ENCODE peak calls at places on chromosomes 5 and 9, in five cellular contexts. One of them, this sample, is unnamed.

GRCh38 chr5:139677404-139678282 is 29.5 kb downstream of the CXXC5 start:
- DNase-seq in suprapubic skin: no peak
- DNase-seq in SK-N-SH: peak; percentile 91
- DNase-seq in HepG2: no peak
- DNase-seq in GM12878: no peak
- DNase-seq in this sample: no peak

GRCh38 chr9:87711857-87712800 is 13.8 kb upstream of the CTSL start:
- DNase-seq in HepG2: peak; percentile 27
- DNase-seq in GM12878: no peak
- DNase-seq in SK-N-SH: peak; percentile 60
- DNase-seq in suprapubic skin: peak; percentile 85
- DNase-seq in this sample: no peak

GRCh38 chr9:113879906-113880305 is 3.8 kb downstream of the ZNF618 start:
- DNase-seq in HepG2: no peak
- DNase-seq in suprapubic skin: no peak
- DNase-seq in GM12878: no peak
- DNase-seq in SK-N-SH: no peak
- DNase-seq in this sample: no peak

GRCh38 chr5:173291722-173292658 is 36.2 kb downstream of the STC2 start:
- DNase-seq in GM12878: peak; percentile 37
- DNase-seq in SK-N-SH: no peak
- DNase-seq in suprapubic skin: no peak
- DNase-seq in HepG2: no peak
- DNase-seq in this sample: no peak

GRCh38 chr9:133948571-133949485 is 43.3 kb downstream of the VAV2 start:
- DNase-seq in suprapubic skin: no peak
- DNase-seq in SK-N-SH: no peak
- DNase-seq in HepG2: no peak
- DNase-seq in GM12878: no peak
- DNase-seq in this sample: no peak

GRCh38 chr9:74755999-74756398 is 131.7 kb downstream of the TRPM6 start:
- DNase-seq in suprapubic skin: no peak
- DNase-seq in HepG2: no peak
- DNase-seq in SK-N-SH: no peak
- DNase-seq in GM12878: no peak
- DNase-seq in this sample: no peak

GRCh38 chr5:58127486-58128220 is 332.2 kb downstream of the PLK2 start:
- DNase-seq in GM12878: no peak
- DNase-seq in suprapubic skin: no peak
- DNase-seq in HepG2: no peak
- DNase-seq in SK-N-SH: no peak
- DNase-seq in this sample: no peak

GRCh38 chr5:172554562-172554961 is 86.5 kb upstream of the NEURL1B start:
- DNase-seq in GM12878: no peak
- DNase-seq in SK-N-SH: no peak
- DNase-seq in suprapubic skin: no peak
- DNase-seq in HepG2: no peak
- DNase-seq in this sample: peak; percentile 45

GRCh38 chr9:129561594-129562281 is 59.2 kb downstream of the C9orf50 start:
- DNase-seq in SK-N-SH: no peak
- DNase-seq in suprapubic skin: no peak
- DNase-seq in GM12878: no peak
- DNase-seq in HepG2: no peak
- DNase-seq in this sample: no peak

GRCh38 chr9:92545002-92545510 is 9.3 kb upstream of the ECM2 start:
- DNase-seq in GM12878: no peak
- DNase-seq in suprapubic skin: no peak
- DNase-seq in SK-N-SH: no peak
- DNase-seq in HepG2: no peak
- DNase-seq in this sample: no peak

GRCh38 chr5:134189031-134189430 is 12.3 kb upstream of the SKP1 start:
- DNase-seq in GM12878: no peak
- DNase-seq in HepG2: no peak
- DNase-seq in SK-N-SH: no peak
- DNase-seq in suprapubic skin: no peak
- DNase-seq in this sample: no peak

GRCh38 chr9:119185298-119185697 is 183.9 kb downstream of the BRINP1 start:
- DNase-seq in suprapubic skin: no peak
- DNase-seq in GM12878: no peak
- DNase-seq in HepG2: no peak
- DNase-seq in SK-N-SH: no peak
- DNase-seq in this sample: no peak

GRCh38 chr5:32961066-32961429 is 249.9 kb downstream of the NPR3 start:
- DNase-seq in HepG2: no peak
- DNase-seq in SK-N-SH: no peak
- DNase-seq in GM12878: no peak
- DNase-seq in suprapubic skin: no peak
- DNase-seq in this sample: no peak

GRCh38 chr9:101271102-101271501 is 113.7 kb downstream of the BAAT start:
- DNase-seq in SK-N-SH: no peak
- DNase-seq in GM12878: no peak
- DNase-seq in HepG2: no peak
- DNase-seq in suprapubic skin: no peak
- DNase-seq in this sample: no peak

GRCh38 chr9:131677445-131678180 is 62.3 kb downstream of the RAPGEF1 start:
- DNase-seq in GM12878: peak; percentile 71
- DNase-seq in HepG2: peak; percentile 27
- DNase-seq in SK-N-SH: peak; percentile 39
- DNase-seq in suprapubic skin: no peak
- DNase-seq in this sample: peak; percentile 50

GRCh38 chr5:150129813-150130492 is 25.7 kb downstream of the PDGFRB start:
- DNase-seq in suprapubic skin: peak; percentile 86
- DNase-seq in GM12878: no peak
- DNase-seq in HepG2: peak; percentile 67
- DNase-seq in SK-N-SH: peak; percentile 92
- DNase-seq in this sample: peak; percentile 79

DNA sequence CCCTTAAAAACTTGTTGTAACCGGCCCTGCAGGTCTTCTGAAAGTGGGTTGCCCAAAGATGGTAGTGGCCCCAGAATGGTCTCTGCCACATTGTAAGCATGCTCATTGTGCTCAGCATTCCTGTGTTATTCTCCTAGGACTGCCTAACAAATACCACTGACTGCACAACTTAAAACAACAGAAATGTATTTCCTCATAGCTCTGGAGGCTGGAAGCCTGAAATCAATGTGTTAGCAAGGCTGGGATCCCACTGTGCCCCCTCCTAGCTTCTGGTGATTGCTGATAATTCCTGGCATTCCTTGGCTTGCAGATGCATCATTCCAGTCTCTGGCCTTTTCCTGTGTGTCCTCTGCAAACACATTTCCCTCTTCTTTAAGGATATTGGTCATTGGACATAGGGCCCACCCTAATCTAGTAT is 3.4 kb upstream of the GCNT4 start:
- DNase-seq in SK-N-SH: no peak
- DNase-seq in HepG2: peak; percentile 24
- DNase-seq in GM12878: no peak
- DNase-seq in suprapubic skin: no peak
- DNase-seq in this sample: no peak
- H3K27me3 ChIP-seq in SK-N-SH: no peaks in the 10 kb centered on the region
- H3K27me3 ChIP-seq in HepG2: peaks cover 50% of the 10 kb centered on the region
- H3K27me3 ChIP-seq in GM12878: peaks cover 6% of the 10 kb centered on the region
- H3K27me3 ChIP-seq in suprapubic skin: no peaks in the 10 kb centered on the region
- H3K27me3 ChIP-seq in this sample: no peaks in the 10 kb centered on the region

GRCh38 chr5:140690941-140691924 is at the start of the genes HARS1 and HARS2:
- DNase-seq in GM12878: peak; percentile 77
- DNase-seq in suprapubic skin: peak; percentile 95
- DNase-seq in SK-N-SH: peak; percentile 92
- DNase-seq in HepG2: peak; percentile 94
- DNase-seq in this sample: peak; percentile 94
- TF ChIP-seq EP300 in GM12878: no peak
- TF ChIP-seq EP300 in suprapubic skin: no peak
- TF ChIP-seq EP300 in SK-N-SH: peak; percentile 22
- TF ChIP-seq EP300 in HepG2: no peak
- TF ChIP-seq EP300 in this sample: no peak

GRCh38 chr9:16970321-16970720 is 99.9 kb upstream of the BNC2 start:
- DNase-seq in HepG2: no peak
- DNase-seq in GM12878: no peak
- DNase-seq in suprapubic skin: no peak
- DNase-seq in SK-N-SH: no peak
- DNase-seq in this sample: no peak

GRCh38 chr9:16976427-16976826 is 106.0 kb upstream of the BNC2 start:
- DNase-seq in GM12878: no peak
- DNase-seq in HepG2: no peak
- DNase-seq in suprapubic skin: no peak
- DNase-seq in SK-N-SH: no peak
- DNase-seq in this sample: no peak

DNA sequence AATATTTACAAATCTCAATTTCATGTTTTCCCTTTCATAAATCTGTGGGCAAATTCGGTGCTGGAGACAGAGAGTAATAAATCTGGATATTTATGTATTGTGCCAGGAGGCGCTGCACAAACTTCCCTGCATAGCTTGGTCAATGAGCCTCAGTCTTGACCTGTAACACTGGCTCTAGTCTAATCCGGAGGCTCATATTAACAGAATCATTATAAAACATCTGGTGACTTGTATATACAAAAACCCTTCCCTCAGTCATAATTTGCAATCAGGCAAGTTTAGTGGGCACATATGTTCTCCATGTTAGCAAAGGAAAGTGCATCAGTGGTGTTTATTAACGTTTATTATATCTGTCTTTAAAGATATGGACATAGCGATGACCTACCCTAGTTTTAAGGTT is 104.0 kb upstream of the BNC2 start:
- DNase-seq in SK-N-SH: no peak
- DNase-seq in GM12878: no peak
- DNase-seq in suprapubic skin: no peak
- DNase-seq in HepG2: no peak
- DNase-seq in this sample: no peak
- TF ChIP-seq POLR2AphosphoS5 in SK-N-SH: no peak
- TF ChIP-seq POLR2AphosphoS5 in GM12878: no peak
- TF ChIP-seq POLR2AphosphoS5 in suprapubic skin: no peak
- TF ChIP-seq POLR2AphosphoS5 in HepG2: no peak
- TF ChIP-seq POLR2AphosphoS5 in this sample: no peak

GRCh38 chr5:135481908-135482307 is 29.8 kb upstream of the TIFAB start:
- DNase-seq in suprapubic skin: no peak
- DNase-seq in GM12878: no peak
- DNase-seq in SK-N-SH: no peak
- DNase-seq in HepG2: no peak
- DNase-seq in this sample: no peak
- H3K27me3 ChIP-seq in suprapubic skin: peaks cover 16% of the 10 kb centered on the region
- H3K27me3 ChIP-seq in GM12878: no peaks in the 10 kb centered on the region
- H3K27me3 ChIP-seq in SK-N-SH: no peaks in the 10 kb centered on the region
- H3K27me3 ChIP-seq in HepG2: peaks cover 4% of the 10 kb centered on the region
- H3K27me3 ChIP-seq in this sample: peaks cover 41% of the 10 kb centered on the region